ENCODE peak calls at places on chromosomes 4 and X, in seven cellular contexts. M is fibroblast of gingiva, H is NCI-H510A treated with DMSO at 0.1 percent for 48 hours, P is HT1080, N is pancreas, Z is foreskin fibroblast, C is kidney. G is an unnamed sample.

GRCh38 chrX:14916017-14916674 is 42.9 kb downstream of the MOSPD2 start:
- DNase-seq in M (no peak), H (no peak), P (peak), N (no peak), Z (peak), C (no peak), G (no peak)

GRCh38 chrX:21741869-21742701 is 15.8 kb downstream of the SMPX start:
- DNase-seq in M (no peak), H (no peak), P (no peak), N (no peak), Z (no peak), C (no peak), G (no peak)

GRCh38 chrX:43500996-43501694 is 155.0 kb upstream of the MAOA start:
- DNase-seq in M (no peak), H (no peak), P (no peak), N (no peak), Z (no peak), C (no peak), G (no peak)

GRCh38 chr4:140296871-140297570 is 76.4 kb upstream of the SCOC start:
- DNase-seq in M (no peak), H (peak), P (peak), N (no peak), Z (no peak), C (no peak), G (no peak)

GRCh38 chr4:48943387-48943786 is 36.8 kb upstream of the OCIAD2 start:
- DNase-seq in M (no peak), H (no peak), P (peak), N (no peak), Z (peak), C (no peak), G (no peak)

GRCh38 chrX:38804481-38805293 is 3.4 kb downstream of the MID1IP1 start:
- DNase-seq in M (peak), H (no peak), P (no peak), N (peak), Z (peak), C (peak), G (no peak)

GRCh38 chr4:98493305-98493704 is 165.1 kb downstream of the TSPAN5 start:
- DNase-seq in M (no peak), H (no peak), P (no peak), N (no peak), Z (no peak), C (no peak), G (no peak)

GRCh38 chr4:79178770-79179169 is 147.1 kb downstream of the NAA11 start:
- DNase-seq in M (peak), H (no peak), P (no peak), N (no peak), Z (no peak), C (no peak), G (peak)

GRCh38 chr4:107838138-107838618 is 13.4 kb downstream of the SGMS2 start:
- DNase-seq in M (peak), H (no peak), P (no peak), N (no peak), Z (peak), C (no peak), G (no peak)

GRCh38 chr4:108559911-108560310 is 60.5 kb upstream of the RPL34 start:
- DNase-seq in M (no peak), H (no peak), P (no peak), N (no peak), Z (no peak), C (no peak), G (no peak)

GRCh38 chr4:21012851-21013331 is 312.6 kb downstream of the PACRGL start:
- DNase-seq in M (no peak), H (no peak), P (peak), N (no peak), Z (peak), C (no peak), G (no peak)

GRCh38 chr4:83213640-83214039 is 71.0 kb downstream of the COQ2 start:
- DNase-seq in M (no peak), H (no peak), P (no peak), N (no peak), Z (no peak), C (no peak), G (no peak)

GRCh38 chr4:6294705-6295421 is 25.2 kb downstream of the WFS1 start:
- DNase-seq in M (no peak), H (no peak), P (no peak), N (no peak), Z (no peak), C (no peak), G (no peak)

GRCh38 chr4:52619591-52619931 is 39.5 kb downstream of the USP46 start:
- DNase-seq in M (no peak), H (no peak), P (no peak), N (no peak), Z (no peak), C (no peak), G (no peak)

GRCh38 chr4:1683371-1683902 is 676 bp downstream of the FAM53A start:
- DNase-seq in M (peak), H (peak), P (peak), N (peak), Z (peak), C (peak), G (peak)

GRCh38 chr4:26144526-26145167 is 176.2 kb upstream of the RBPJ start:
- DNase-seq in M (peak), H (no peak), P (no peak), N (no peak), Z (peak), C (no peak), G (no peak)

GRCh38 chr4:158578476-158578875 is 56.8 kb downstream of the RXFP1 start:
- DNase-seq in M (peak), H (no peak), P (peak), N (no peak), Z (peak), C (no peak), G (peak)

GRCh38 chr4:107856901-107857300 is 32.2 kb downstream of the SGMS2 start:
- DNase-seq in M (no peak), H (no peak), P (no peak), N (no peak), Z (no peak), C (no peak), G (no peak)

GRCh38 chrX:124606724-124607123 is 260.4 kb downstream of the SH2D1A start:
- DNase-seq in M (no peak), H (no peak), P (no peak), N (no peak), Z (no peak), C (no peak), G (no peak)

GRCh38 chrX:105477351-105477750 is 256.9 kb upstream of the TEX13A start:
- DNase-seq in M (no peak), H (no peak), P (no peak), N (no peak), Z (peak), C (no peak), G (no peak)

GRCh38 chrX:9957743-9958142 is 9.4 kb upstream of the CLDN34 start:
- DNase-seq in M (no peak), H (no peak), P (no peak), N (no peak), Z (no peak), C (no peak), G (no peak)

GRCh38 chr4:174260099-174260498 is 23.4 kb downstream of the FBXO8 start:
- DNase-seq in M (peak), H (no peak), P (no peak), N (no peak), Z (peak), C (no peak), G (peak)

GRCh38 chr4:185128272-185129119 is 14.6 kb upstream of the SLC25A4 start:
- DNase-seq in M (no peak), H (peak), P (no peak), N (peak), Z (peak), C (peak), G (no peak)

GRCh38 chr4:3407171-3407771 is 34.5 kb upstream of the HGFAC start:
- DNase-seq in M (no peak), H (no peak), P (no peak), N (no peak), Z (no peak), C (peak), G (no peak)

GRCh38 chr4:56958111-56958517 is 19.3 kb downstream of the NOA1 start:
- DNase-seq in M (peak), H (no peak), P (peak), N (peak), Z (peak), C (peak), G (peak)

GRCh38 chr4:153005914-153006381 is 69.8 kb downstream of the FHDC1 start:
- DNase-seq in M (no peak), H (no peak), P (no peak), N (no peak), Z (no peak), C (no peak), G (no peak)

GRCh38 chr4:4427478-4427870 is 40.6 kb downstream of the NSG1 start:
- DNase-seq in M (no peak), H (no peak), P (peak), N (no peak), Z (no peak), C (no peak), G (no peak)